ENCODE peak calls at places on chromosome 5, in ten cellular contexts. L is GM12878, A is A549, J is AG10803, R is HCT116, M is Peyer's patch, W is K562, I is hepatocyte, C is IMR-90, K is psoas muscle. N is an unnamed sample.

GRCh38 chr5:65209341-65209740 is 272.4 kb downstream of the ADAMTS6 start:
- DNase-seq in A (peak; percentile 11), C (peak; percentile 96), R (no peak), L (no peak), M (no peak), W (no peak), K (no peak), I (no peak), J (peak; percentile 88), N (no peak)

GRCh38 chr5:9174446-9174845 is 371.4 kb downstream of the SEMA5A start:
- DNase-seq in R (no peak), W (no peak), A (no peak), C (no peak), I (no peak), K (no peak), L (no peak), M (no peak), J (no peak), N (no peak)

GRCh38 chr5:1004598-1005361 is 3.8 kb upstream of the NKD2 start:
- DNase-seq in C (peak; percentile 16), W (peak; percentile 88), K (peak; percentile 87), M (peak; percentile 28), I (peak; percentile 87), A (peak; percentile 76), R (no peak), J (peak; percentile 39), L (no peak), N (peak; percentile 73)

GRCh38 chr5:174328626-174329299 is 283.3 kb downstream of the NSG2 start:
- DNase-seq in L (no peak), W (no peak), C (peak; percentile 25), J (peak; percentile 52), R (no peak), I (no peak), K (no peak), A (no peak), M (no peak), N (no peak)

GRCh38 chr5:169804861-169805260 is 167.8 kb downstream of the DOCK2 start:
- DNase-seq in C (peak; percentile 90), K (no peak), R (no peak), I (no peak), L (no peak), M (no peak), W (no peak), A (no peak), J (peak; percentile 62), N (no peak)

GRCh38 chr5:100623719-100624118 is 88.5 kb downstream of the FAM174A start:
- DNase-seq in R (no peak), W (peak; percentile 26), M (no peak), K (no peak), I (peak; percentile 20), J (peak; percentile 31), A (peak; percentile 14), C (peak; percentile 25), L (no peak), N (no peak)

GRCh38 chr5:138466058-138466899 is 1.0 kb downstream of the EGR1 start:
- DNase-seq in K (no peak), A (peak; percentile 47), C (peak; percentile 39), L (no peak), W (peak; percentile 47), J (peak; percentile 66), I (peak; percentile 60), M (no peak), R (no peak), N (no peak)

GRCh38 chr5:5145651-5146529 is 5.8 kb downstream of the ADAMTS16 start:
- DNase-seq in K (no peak), J (peak; percentile 13), C (peak; percentile 33), R (peak; percentile 85), M (no peak), A (peak; percentile 67), W (no peak), L (no peak), I (no peak), N (no peak)

GRCh38 chr5:66821626-66822429 is 225.6 kb downstream of the MAST4 start:
- DNase-seq in W (no peak), J (no peak), R (no peak), I (no peak), L (no peak), K (no peak), A (no peak), C (no peak), M (no peak), N (no peak)

GRCh38 chr5:51039915-51040314 is 343.3 kb upstream of the ISL1 start:
- DNase-seq in A (no peak), W (no peak), L (no peak), C (no peak), K (no peak), J (no peak), M (no peak), I (no peak), R (no peak), N (no peak)

GRCh38 chr5:53603009-53603687 is 42.7 kb downstream of the NDUFS4 start:
- DNase-seq in J (peak; percentile 25), A (no peak), K (no peak), W (no peak), L (no peak), I (no peak), M (no peak), C (peak; percentile 52), R (no peak), N (peak; percentile 25)

GRCh38 chr5:95668216-95668615 is 14.6 kb downstream of the SPATA9 start:
- DNase-seq in R (no peak), W (no peak), K (no peak), J (peak; percentile 25), L (no peak), C (peak; percentile 54), M (no peak), A (no peak), I (no peak), N (peak; percentile 47)

GRCh38 chr5:148829734-148830133 is 3.3 kb downstream of the ADRB2 start:
- DNase-seq in I (no peak), M (no peak), L (no peak), J (no peak), R (no peak), W (no peak), A (no peak), C (no peak), K (peak; percentile 55), N (no peak)

GRCh38 chr5:148828461-148829247 is 2.2 kb downstream of the ADRB2 start:
- DNase-seq in J (no peak), A (no peak), I (no peak), M (no peak), W (no peak), K (no peak), L (no peak), R (no peak), C (peak; percentile 38), N (no peak)

GRCh38 chr5:148830220-148830619 is 3.8 kb downstream of the ADRB2 start:
- DNase-seq in M (no peak), K (no peak), J (no peak), I (no peak), L (no peak), C (no peak), A (no peak), R (no peak), W (no peak), N (no peak)

GRCh38 chr5:148827723-148828122 is 1.3 kb downstream of the ADRB2 start:
- DNase-seq in W (no peak), A (no peak), C (peak; percentile 18), M (no peak), R (no peak), J (no peak), L (no peak), K (no peak), I (peak; percentile 22), N (no peak)

DNA sequence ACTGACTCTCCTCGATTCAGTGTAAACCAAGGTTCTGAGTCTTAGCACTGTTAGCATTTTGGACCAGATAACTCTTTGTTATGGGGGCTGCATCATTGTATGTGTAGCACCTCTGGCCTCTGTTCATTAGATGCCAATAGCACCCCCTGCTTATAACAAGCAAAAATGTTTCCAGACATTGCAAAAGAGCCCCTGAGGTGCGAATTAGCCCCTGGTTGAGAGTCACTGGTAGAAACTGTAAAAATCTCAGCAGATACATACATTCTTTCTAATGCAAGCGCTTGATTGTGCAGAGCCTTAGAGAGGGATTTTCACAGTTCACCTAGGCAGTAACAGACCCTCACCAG is 2.8 kb downstream of the ADRB2 start:
- DNase-seq in I (no peak), W (no peak), C (no peak), M (no peak), J (no peak), A (no peak), L (no peak), R (no peak), K (no peak), N (no peak)
- H3K4me3 ChIP-seq in I (no peak overlapping the region), W (no peak overlapping the region), C (peak overlapping the region; percentile 35), M (peak overlapping the region; percentile 57), J (no peak overlapping the region), A (no peak overlapping the region), L (no peak overlapping the region), R (no peak overlapping the region), K (peak overlapping the region; percentile 86), N (peak overlapping the region; percentile 42)

GRCh38 chr5:127029513-127030258 is 672 bp downstream of the MARCHF3 start:
- DNase-seq in W (peak; percentile 68), C (peak; percentile 65), A (peak; percentile 75), I (peak; percentile 75), R (peak; percentile 50), L (no peak), J (peak; percentile 59), M (peak; percentile 49), K (peak; percentile 70), N (peak; percentile 60)
- TF ChIP-seq CTCF in W (peak; percentile 27), C (peak; percentile 46), A (peak; percentile 20), I (peak; percentile 32), R (peak; percentile 54), L (peak; percentile 36), J (peak; percentile 60), M (peak; percentile 65), K (peak; percentile 54), N (peak; percentile 48)

DNA sequence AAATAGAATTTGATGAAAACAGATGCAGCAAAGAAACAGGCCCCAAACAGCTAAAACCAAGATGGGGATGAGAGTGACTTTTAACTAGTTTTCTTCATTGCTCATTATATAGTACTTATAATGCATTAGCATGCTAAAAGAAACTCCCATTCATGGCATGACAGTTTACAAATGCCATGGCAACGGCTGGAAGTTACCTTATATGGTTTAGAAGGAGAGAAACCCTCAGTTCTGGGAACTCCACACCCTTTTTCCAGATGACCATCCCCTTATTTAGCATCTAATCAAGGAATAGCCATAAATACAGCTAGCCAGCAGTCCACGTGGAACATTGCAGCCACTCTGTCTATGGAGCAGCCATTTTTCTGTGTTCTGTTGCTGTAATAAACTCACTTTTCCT is 1137.8 kb downstream of the CDH18 start:
- DNase-seq in R (no peak), A (no peak), I (no peak), W (peak; percentile 6), C (no peak), M (no peak), J (no peak), K (no peak), L (no peak), N (no peak)
- H3K4me3 ChIP-seq in R (no peak overlapping the region), A (no peak overlapping the region), I (no peak overlapping the region), W (no peak overlapping the region), C (no peak overlapping the region), M (no peak overlapping the region), J (no peak overlapping the region), K (no peak overlapping the region), L (no peak overlapping the region), N (no peak overlapping the region)

DNA sequence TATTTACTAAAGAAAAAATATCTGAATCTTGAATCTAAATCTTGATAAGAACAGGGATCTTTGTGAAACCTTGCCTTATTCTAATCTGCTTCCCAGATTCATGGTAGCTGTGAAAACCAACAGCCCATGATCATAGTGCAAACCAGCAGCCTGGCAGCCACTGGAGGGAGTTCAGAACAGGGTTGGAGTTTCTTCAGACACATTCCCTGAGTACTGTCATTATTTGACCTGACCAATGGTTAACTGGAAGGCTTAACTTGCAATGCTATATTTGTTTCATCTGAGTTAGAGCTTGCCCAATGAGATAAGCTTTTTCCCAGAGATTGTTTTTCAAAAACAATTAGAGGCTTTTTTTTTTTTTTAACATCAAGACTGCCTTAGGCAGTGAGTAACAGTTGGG is 47.8 kb downstream of the LOX start:
- DNase-seq in K (no peak), W (peak; percentile 3), J (no peak), I (peak; percentile 45), R (no peak), M (no peak), A (peak; percentile 7), L (no peak), C (no peak), N (no peak)
- TF ChIP-seq CTCF in K (no peak), W (no peak), J (no peak), I (peak; percentile 26), R (no peak), M (no peak), A (no peak), L (no peak), C (no peak), N (peak; percentile 6)